ENCODE peak calls at places on chromosomes 16 and 17, in five cellular contexts. M is neural crest cell, P is LNCaP clone FGC, V is cardiac muscle cell, B is foreskin fibroblast. R is an unnamed sample.

GRCh38 chr16:80639636-80640035 is 98.8 kb downstream of the DYNLRB2 start:
- DNase-seq in P (no peak), V (no peak), B (no peak), M (no peak), R (no peak)

GRCh38 chr16:10871157-10871991 is 5.6 kb upstream of the CIITA start:
- DNase-seq in P (no peak), M (no peak), B (peak), V (peak), R (no peak)

GRCh38 chr16:12214509-12214908 is 238.0 kb downstream of the SNX29 start:
- DNase-seq in B (no peak), M (no peak), V (no peak), P (no peak), R (no peak)

GRCh38 chr17:29579866-29580771 is 9.3 kb downstream of the GIT1 start:
- DNase-seq in M (peak), V (peak), P (peak), B (peak), R (peak)

GRCh38 chr16:86042996-86043725 is 144.2 kb downstream of the IRF8 start:
- DNase-seq in B (no peak), M (no peak), P (no peak), V (no peak), R (no peak)

GRCh38 chr16:56918467-56919012 is 13.4 kb upstream of the HERPUD1 start:
- DNase-seq in P (no peak), V (no peak), B (no peak), M (no peak), R (no peak)

GRCh38 chr16:18047761-18048160 is 288.8 kb downstream of the NPIPA8 start:
- DNase-seq in B (no peak), P (no peak), M (no peak), V (no peak), R (no peak)

GRCh38 chr16:5560084-5560483 is 462.5 kb upstream of the EEF2KMT start:
- DNase-seq in M (no peak), V (no peak), B (no peak), P (no peak), R (no peak)

GRCh38 chr16:71338193-71338592 is 20.3 kb upstream of the CALB2 start:
- DNase-seq in M (no peak), B (peak), V (no peak), P (no peak), R (no peak)

GRCh38 chr17:75487351-75488070 is 27.8 kb downstream of the CASKIN2 start:
- DNase-seq in B (peak), P (no peak), M (no peak), V (peak), R (no peak)

GRCh38 chr16:4339909-4340308 is 11.2 kb downstream of the PAM16 start:
- DNase-seq in M (no peak), B (peak), P (no peak), V (peak), R (no peak)
- TF ChIP-seq CTCF in M (no peak), B (peak), P (no peak), V (peak), R (no peak)

DNA sequence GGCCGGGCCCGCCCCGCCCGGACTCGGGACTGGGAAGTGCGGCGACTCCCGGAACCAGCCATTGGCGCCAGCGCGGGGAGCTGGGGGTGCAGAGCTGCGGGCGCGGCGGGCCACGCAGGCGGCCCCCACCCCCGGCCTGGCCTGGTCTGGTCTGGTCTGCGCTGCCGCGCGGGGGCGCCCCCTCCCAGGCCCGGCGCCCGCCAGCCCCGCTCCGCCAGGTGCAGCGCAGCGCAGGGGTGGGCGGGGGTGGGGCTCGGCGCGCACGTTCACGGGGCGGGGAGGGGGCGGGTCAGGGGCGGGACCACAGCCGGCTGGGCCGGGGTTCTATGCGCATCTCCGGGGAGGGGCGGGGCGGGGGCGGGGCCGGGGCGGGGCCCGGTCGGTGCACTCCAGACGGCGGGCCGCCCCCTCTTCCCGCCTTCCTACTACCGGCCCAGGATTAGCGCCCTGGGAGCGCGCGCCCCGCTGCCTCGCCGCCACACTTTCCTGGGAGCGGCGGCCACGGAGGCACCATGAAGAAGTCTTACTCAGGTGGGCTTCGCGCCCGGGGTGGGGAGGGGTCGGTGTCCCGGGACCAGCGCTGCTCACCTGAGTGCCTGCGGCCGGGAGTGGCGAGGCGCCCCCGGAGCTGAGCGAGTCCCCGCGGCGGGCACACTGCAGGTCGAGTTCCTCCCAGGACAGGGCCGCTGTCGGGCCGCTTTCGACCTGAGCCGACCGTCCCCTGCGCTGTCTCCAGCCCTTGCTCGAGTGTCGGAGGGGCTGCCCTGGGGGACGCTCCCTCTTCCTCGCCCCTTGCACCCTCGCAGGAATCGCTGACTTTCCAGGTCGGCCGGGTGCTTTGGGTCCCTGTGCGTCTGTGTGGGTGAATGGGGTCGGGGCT is 140.5 kb downstream of the SEC14L1 start:
- DNase-seq in V (peak), M (peak), B (peak), P (no peak), R (peak)
- TF ChIP-seq CTCF in V (no peak), M (peak), B (no peak), P (peak), R (no peak)

GRCh38 chr16:73527191-73527590 is 479.3 kb upstream of the ZFHX3 start:
- DNase-seq in P (no peak), M (no peak), V (no peak), B (no peak), R (no peak)
- TF ChIP-seq CTCF in P (peak), M (no peak), V (no peak), B (no peak), R (no peak)

DNA sequence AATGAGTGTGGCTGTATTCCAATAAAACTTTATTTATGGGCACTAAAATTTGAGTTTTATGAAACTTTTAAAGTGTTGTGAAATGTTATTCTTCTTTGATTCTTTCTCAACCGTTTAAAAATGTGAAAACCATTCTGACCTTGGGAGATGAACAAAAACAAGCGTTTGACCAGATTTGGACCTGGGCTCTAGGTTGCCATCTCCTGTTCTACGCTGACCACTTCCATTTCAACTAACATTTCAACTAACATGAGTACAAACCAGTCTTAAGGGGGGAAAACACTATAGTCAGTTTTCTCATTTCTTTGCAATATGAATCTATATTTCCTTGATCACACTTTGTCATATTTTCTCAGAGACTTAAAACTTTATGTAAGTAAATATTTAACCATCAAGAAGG is 118.4 kb upstream of the IRX5 start:
- DNase-seq in B (no peak), P (peak), M (no peak), V (peak), R (no peak)
- TF ChIP-seq CTCF in B (peak), P (peak), M (no peak), V (peak), R (no peak)

GRCh38 chr17:73420897-73421296 is 109.1 kb upstream of the CDC42EP4 start:
- DNase-seq in V (peak), P (no peak), M (no peak), B (no peak), R (no peak)
- TF ChIP-seq CTCF in V (peak), P (no peak), M (peak), B (peak), R (no peak)

DNA sequence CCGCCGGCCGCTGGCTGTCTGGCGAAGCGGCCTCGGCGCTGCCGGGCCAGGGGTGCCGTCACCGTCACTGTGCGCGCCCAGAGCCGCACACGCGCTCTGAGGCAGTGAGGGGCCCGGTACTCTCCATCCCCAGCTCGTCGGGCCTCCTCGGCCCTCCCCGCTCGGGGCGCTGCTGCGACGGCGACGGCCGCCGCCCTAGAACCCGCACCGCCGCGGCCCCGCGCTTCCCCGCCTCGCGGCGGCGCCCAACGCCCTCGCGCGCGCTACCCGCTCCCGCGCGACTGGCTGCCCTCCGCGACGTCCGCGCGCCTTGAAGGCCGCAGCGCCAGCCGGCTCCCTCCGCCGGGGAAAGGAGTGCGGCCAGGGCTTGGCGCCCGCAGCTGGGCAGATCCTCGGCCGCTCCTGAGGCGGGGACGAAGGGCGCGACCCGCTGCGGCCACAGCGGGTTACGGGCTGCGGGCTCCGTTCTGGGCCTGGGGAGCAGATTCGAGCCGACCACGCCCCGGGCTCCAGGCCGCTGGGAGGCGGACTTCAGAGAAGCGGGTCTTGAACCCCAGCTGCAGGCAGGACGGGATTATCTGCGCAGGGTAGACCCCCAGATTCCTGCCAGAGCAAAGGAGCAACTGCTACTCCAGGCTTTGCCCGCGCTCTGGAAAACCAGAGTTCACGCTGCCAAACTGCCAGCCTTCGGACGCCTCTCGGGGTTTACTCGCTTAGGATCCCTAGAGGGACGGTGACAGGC is at the start of gene ULK2:
- DNase-seq in V (peak), M (peak), P (no peak), B (peak), R (peak)
- TF ChIP-seq CTCF in V (no peak), M (peak), P (peak), B (no peak), R (no peak)

DNA sequence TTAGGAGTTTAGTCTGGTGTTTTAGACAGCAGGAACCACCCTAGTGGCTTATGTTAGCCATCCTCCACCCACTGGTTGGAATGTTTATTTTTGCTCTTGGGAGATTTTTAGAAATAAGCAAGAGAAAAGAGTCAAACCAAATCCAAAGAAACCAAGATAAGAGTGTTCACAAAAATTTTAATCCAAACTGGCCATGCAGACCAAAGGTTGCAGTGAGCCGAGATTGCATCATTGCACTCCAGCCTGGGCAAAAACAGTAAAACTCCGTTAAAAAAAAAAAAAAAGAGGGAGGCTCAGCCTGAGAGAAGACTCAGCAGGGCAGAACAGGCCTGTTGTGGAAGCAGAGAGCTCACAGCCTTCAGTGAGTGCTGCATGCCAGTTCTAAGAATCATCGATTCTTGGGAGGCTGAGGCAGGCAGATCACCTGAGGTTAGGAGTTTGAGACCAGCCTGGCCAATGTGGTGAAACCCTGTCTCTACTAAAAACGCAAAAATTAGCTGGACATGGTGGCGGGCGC is 12.2 kb upstream of the C16orf54 start:
- DNase-seq in V (peak), M (no peak), B (peak), P (no peak), R (no peak)
- TF ChIP-seq CTCF in V (peak), M (no peak), B (peak), P (no peak), R (no peak)

GRCh38 chr17:60139438-60140285 is 10.1 kb upstream of the CA4 start:
- DNase-seq in B (peak), P (no peak), M (peak), V (peak), R (peak)
- TF ChIP-seq CTCF in B (peak), P (peak), M (peak), V (peak), R (peak)

GRCh38 chr16:58307583-58308312 is 12.9 kb upstream of the PRSS54 start:
- DNase-seq in V (no peak), B (no peak), P (no peak), M (no peak), R (no peak)

GRCh38 chr16:58301052-58301451 is 6.2 kb upstream of the PRSS54 start:
- DNase-seq in V (no peak), B (no peak), M (no peak), P (no peak), R (no peak)

GRCh38 chr16:58306327-58306726 is 11.5 kb upstream of the PRSS54 start:
- DNase-seq in V (peak), M (peak), P (peak), B (peak), R (no peak)
- TF ChIP-seq CTCF in V (peak), M (peak), P (peak), B (peak), R (peak)

DNA sequence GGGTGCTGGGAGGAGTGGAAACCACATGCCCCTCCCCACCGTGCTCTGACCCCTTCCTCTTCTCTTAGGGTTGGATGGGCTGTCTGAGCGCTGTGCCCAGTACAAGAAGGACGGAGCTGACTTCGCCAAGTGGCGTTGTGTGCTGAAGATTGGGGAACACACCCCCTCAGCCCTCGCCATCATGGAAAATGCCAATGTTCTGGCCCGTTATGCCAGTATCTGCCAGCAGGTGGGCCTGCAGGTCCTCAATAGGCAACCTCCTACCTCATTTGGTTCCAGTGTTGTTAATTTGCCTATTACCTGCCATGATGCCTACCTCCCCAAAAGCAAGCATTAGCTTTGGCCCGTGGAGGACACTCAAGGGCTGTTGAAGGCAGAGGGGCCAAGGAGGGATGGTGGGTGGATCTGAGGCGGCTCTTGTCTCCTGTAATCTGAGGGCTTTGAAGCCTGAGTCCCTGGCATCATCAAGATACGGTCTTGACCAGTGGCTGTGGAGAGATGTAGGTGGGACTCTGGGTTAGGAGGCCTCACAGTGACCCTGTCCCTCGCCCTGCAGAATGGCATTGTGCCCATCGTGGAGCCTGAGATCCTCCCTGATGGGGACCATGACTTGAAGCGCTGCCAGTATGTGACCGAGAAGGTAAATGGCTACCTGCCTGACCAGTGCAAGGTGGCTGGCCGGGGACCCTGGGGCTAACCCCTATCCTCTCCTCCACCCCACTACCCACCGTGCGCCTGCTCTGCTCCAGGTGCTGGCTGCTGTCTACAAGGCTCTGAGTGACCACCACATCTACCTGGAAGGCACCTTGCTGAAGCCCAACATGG is 3.4 kb downstream of the ALDOA start:
- DNase-seq in P (no peak), V (no peak), B (peak), M (no peak), R (no peak)
- TF ChIP-seq CTCF in P (peak), V (peak), B (peak), M (peak), R (peak)

R was measured in nephron progenitor cell.